ENCODE peak calls at places on chromosomes 7 and 10, in four cellular contexts. V is WERI-Rb-1, T is body of pancreas, K is colonic mucosa. U is an unnamed sample.

GRCh38 chr7:101173752-101174244 is 6.3 kb downstream of the NAT16 start:
- DNase-seq in V (no peak), K (peak; percentile 63), T (peak; percentile 17), U (peak; percentile 34)

GRCh38 chr7:138278601-138279000 is 181.5 kb upstream of the TRIM24 start:
- DNase-seq in T (no peak), V (no peak), K (no peak), U (no peak)

GRCh38 chr10:122190553-122190952 is 80.5 kb upstream of the BTBD16 start:
- DNase-seq in K (no peak), T (no peak), V (no peak), U (no peak)

GRCh38 chr10:67520924-67521520 is 175.0 kb downstream of the CTNNA3 start:
- DNase-seq in K (peak; percentile 29), V (peak; percentile 31), T (peak; percentile 49), U (no peak)

GRCh38 chr7:117871778-117872538 is 1.3 kb downstream of the CTTNBP2 start:
- DNase-seq in V (no peak), K (peak; percentile 27), T (peak; percentile 10), U (no peak)

GRCh38 chr7:98178321-98178720 is 32.9 kb upstream of the BHLHA15 start:
- DNase-seq in V (no peak), K (no peak), T (peak; percentile 97), U (peak; percentile 82)

GRCh38 chr7:78007231-78007630 is 208.7 kb downstream of the PHTF2 start:
- DNase-seq in T (no peak), V (no peak), K (no peak), U (no peak)

GRCh38 chr10:114384181-114384580 is 20.1 kb downstream of the AFAP1L2 start:
- DNase-seq in K (no peak), V (no peak), T (no peak), U (no peak)

GRCh38 chr7:155205368-155206285 is 92.1 kb upstream of the INSIG1 start:
- DNase-seq in T (peak; percentile 84), K (peak; percentile 80), V (no peak), U (peak; percentile 78)

GRCh38 chr7:111030358-111030735 is 60.6 kb upstream of the LRRN3 start:
- DNase-seq in T (no peak), K (no peak), V (no peak), U (no peak)

GRCh38 chr7:134701272-134701671 is 54.6 kb downstream of the BPGM start:
- DNase-seq in V (no peak), K (no peak), T (no peak), U (no peak)

GRCh38 chr7:2726316-2727018 is 38.5 kb downstream of the AMZ1 start:
- DNase-seq in K (no peak), T (no peak), V (no peak), U (no peak)

GRCh38 chr10:130751851-130752250 is 559.7 kb downstream of the TCERG1L start:
- DNase-seq in V (no peak), T (no peak), K (no peak), U (no peak)

GRCh38 chr10:71770789-71771188 is 2.5 kb downstream of the VSIR start:
- DNase-seq in V (no peak), K (no peak), T (peak; percentile 66), U (no peak)

GRCh38 chr10:9833871-9834454 is 1183.7 kb upstream of the CELF2 start:
- DNase-seq in T (no peak), V (no peak), K (no peak), U (peak; percentile 37)

GRCh38 chr10:78953124-78954008 is 115.4 kb upstream of the ZMIZ1 start:
- DNase-seq in V (no peak), K (no peak), T (peak; percentile 32), U (no peak)

GRCh38 chr10:89167915-89168314 is 39.2 kb downstream of the CH25H start:
- DNase-seq in T (no peak), K (no peak), V (peak; percentile 12), U (no peak)

GRCh38 chr10:89062861-89063260 is 72.3 kb downstream of the FAS start:
- DNase-seq in V (no peak), K (no peak), T (no peak), U (peak; percentile 35)

GRCh38 chr7:152735443-152736004 is 24.0 kb upstream of the ACTR3B start:
- DNase-seq in T (no peak), K (no peak), V (peak; percentile 22), U (no peak)

GRCh38 chr7:130274983-130275649 is 8.5 kb downstream of the CPA2 start:
- DNase-seq in K (no peak), V (no peak), T (no peak), U (no peak)

GRCh38 chr10:18005445-18005780 is 53.7 kb downstream of the SLC39A12 start:
- DNase-seq in K (no peak), T (no peak), V (no peak), U (no peak)
- H3K4me3 ChIP-seq in K (no peak overlapping the region), T (no peak overlapping the region), V (no peak overlapping the region), U (no peak overlapping the region)

GRCh38 chr10:11018830-11019692 is 1.4 kb downstream of the CELF2 start:
- DNase-seq in T (no peak), K (no peak), V (no peak), U (no peak)

GRCh38 chr10:11015371-11015934 is 2.2 kb upstream of the CELF2 start:
- DNase-seq in V (no peak), K (no peak), T (no peak), U (no peak)

GRCh38 chr10:11018426-11018818 is 750 bp downstream of the CELF2 start:
- DNase-seq in T (no peak), K (peak; percentile 47), V (peak; percentile 8), U (no peak)

GRCh38 chr10:11017575-11018425 is at the start of gene CELF2:
- DNase-seq in T (peak; percentile 64), K (peak; percentile 79), V (peak; percentile 62), U (peak; percentile 80)

GRCh38 chr10:11016959-11017574 is 605 bp upstream of the CELF2 start:
- DNase-seq in V (no peak), T (no peak), K (no peak), U (no peak)
- H3K27me3 ChIP-seq in V (no peaks in the 10 kb centered on the region), T (no peaks in the 10 kb centered on the region), K (no peaks in the 10 kb centered on the region), U (no peaks in the 10 kb centered on the region)

DNA sequence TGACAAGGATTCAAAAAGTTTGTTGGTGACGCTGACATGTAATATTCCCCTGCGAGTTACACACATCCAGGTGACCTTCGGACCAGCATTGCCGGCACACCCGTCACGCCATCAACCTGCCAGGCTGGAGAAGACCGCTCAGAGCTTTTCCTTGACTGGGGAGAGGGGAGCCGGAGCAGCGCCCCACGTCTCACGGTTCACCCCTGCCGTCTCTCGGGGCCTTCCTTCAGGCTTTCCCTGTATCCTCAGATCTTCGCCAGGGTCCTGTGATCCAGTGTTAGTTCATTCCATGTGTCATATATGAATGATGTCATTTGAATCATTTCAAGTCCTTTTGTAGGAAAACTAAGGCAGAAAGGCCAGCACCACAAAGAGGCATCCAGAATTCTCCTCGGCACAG is 127.8 kb downstream of the MGMT start:
- DNase-seq in T (no peak), V (no peak), K (no peak), U (no peak)
- H3K9me3 ChIP-seq in T (no peaks in the 10 kb centered on the region), V (peaks cover 5% of the 10 kb centered on the region), K (no peaks in the 10 kb centered on the region), U (peaks cover 4% of the 10 kb centered on the region)

GRCh38 chr10:131978851-131979250 is 2.9 kb downstream of the BNIP3 start:
- DNase-seq in V (no peak), K (no peak), T (no peak), U (no peak)
- H3K4me3 ChIP-seq in V (no peak overlapping the region), K (no peak overlapping the region), T (no peak overlapping the region), U (no peak overlapping the region)

GRCh38 chr7:45181286-45181960 is 23.8 kb downstream of the RAMP3 start:
- DNase-seq in T (no peak), V (no peak), K (no peak), U (no peak)
- H3K27me3 ChIP-seq in T (no peaks in the 10 kb centered on the region), V (no peaks in the 10 kb centered on the region), K (no peaks in the 10 kb centered on the region), U (no peaks in the 10 kb centered on the region)

GRCh38 chr10:48440771-48441170 is 134.3 kb downstream of the MAPK8 start:
- DNase-seq in V (no peak), K (no peak), T (no peak), U (no peak)

GRCh38 chr10:48444861-48445841 is 138.7 kb downstream of the MAPK8 start:
- DNase-seq in V (peak; percentile 92), K (no peak), T (no peak), U (peak; percentile 24)

GRCh38 chr10:48442090-48442808 is 135.8 kb downstream of the MAPK8 start:
- DNase-seq in V (no peak), K (peak; percentile 14), T (no peak), U (no peak)

GRCh38 chr10:48444266-48444665 is 137.8 kb downstream of the MAPK8 start:
- DNase-seq in T (no peak), K (no peak), V (peak; percentile 83), U (no peak)

GRCh38 chr10:48442809-48443177 is 136.3 kb downstream of the MAPK8 start:
- DNase-seq in K (no peak), V (no peak), T (no peak), U (no peak)
- H3K9me3 ChIP-seq in K (no peaks in the 10 kb centered on the region), V (no peaks in the 10 kb centered on the region), T (no peaks in the 10 kb centered on the region), U (no peaks in the 10 kb centered on the region)

GRCh38 chr10:316390-316789 is 181.1 kb downstream of the ZMYND11 start:
- DNase-seq in V (no peak), T (no peak), K (no peak), U (no peak)
- H3K4me3 ChIP-seq in V (no peak overlapping the region), T (no peak overlapping the region), K (no peak overlapping the region), U (no peak overlapping the region)

U was measured in lung.